ENCODE peak calls at places on chromosomes 7 and 10, in eight cellular contexts. G, R, I, N, O, W, H and J are unnamed samples.

GRCh38 chr7:7639421-7639820 is 1.1 kb upstream of the UMAD1 start:
- DNase-seq in G (no peak), R (no peak), I (no peak), N (no peak), O (no peak), W (no peak), H (no peak), J (no peak)

GRCh38 chr7:130278892-130279690 is 12.4 kb downstream of the CPA2 start:
- DNase-seq in G (no peak), R (no peak), I (no peak), N (no peak), O (no peak), W (no peak), H (no peak), J (peak)

GRCh38 chr7:141495057-141495456 is 56.2 kb upstream of the AGK start:
- DNase-seq in G (no peak), R (no peak), I (no peak), N (no peak), O (no peak), W (no peak), H (no peak), J (no peak)

GRCh38 chr7:100488333-100489095 is 4.8 kb downstream of the NYAP1 start:
- DNase-seq in G (no peak), R (no peak), I (no peak), N (no peak), O (no peak), W (no peak), H (no peak), J (no peak)

GRCh38 chr7:106485031-106485551 is 175.9 kb downstream of the CCDC71L start:
- DNase-seq in G (no peak), R (no peak), I (no peak), N (no peak), O (no peak), W (no peak), H (no peak), J (peak)

GRCh38 chr7:38916396-38916795 is 7.4 kb upstream of the VPS41 start:
- DNase-seq in G (no peak), R (no peak), I (no peak), N (no peak), O (no peak), W (no peak), H (no peak), J (no peak)

GRCh38 chr7:156764766-156765165 is 124.2 kb downstream of the RNF32 start:
- DNase-seq in G (no peak), R (no peak), I (no peak), N (no peak), O (no peak), W (no peak), H (no peak), J (no peak)

GRCh38 chr10:100685331-100685730 is 60.1 kb upstream of the PAX2 start:
- DNase-seq in G (no peak), R (no peak), I (no peak), N (no peak), O (no peak), W (no peak), H (no peak), J (no peak)

GRCh38 chr10:76632158-76633051 is 1005.2 kb downstream of the KCNMA1 start:
- DNase-seq in G (no peak), R (peak), I (no peak), N (no peak), O (no peak), W (no peak), H (no peak), J (no peak)

GRCh38 chr7:129426482-129426881 is 7.8 kb upstream of the STRIP2 start:
- DNase-seq in G (no peak), R (no peak), I (no peak), N (no peak), O (no peak), W (no peak), H (no peak), J (no peak)

GRCh38 chr10:100433253-100434240 is 29.3 kb upstream of the WNT8B start:
- DNase-seq in G (peak), R (peak), I (peak), N (peak), O (peak), W (peak), H (peak), J (peak)

GRCh38 chr10:117249493-117250093 is 8.7 kb downstream of the SLC18A2 start:
- DNase-seq in G (no peak), R (no peak), I (no peak), N (no peak), O (no peak), W (no peak), H (no peak), J (no peak)

GRCh38 chr10:74887614-74888284 is 61.3 kb downstream of the KAT6B start:
- DNase-seq in G (no peak), R (no peak), I (no peak), N (no peak), O (no peak), W (no peak), H (no peak), J (no peak)

GRCh38 chr7:95493247-95493646 is 7.5 kb downstream of the ASB4 start:
- DNase-seq in G (no peak), R (no peak), I (no peak), N (no peak), O (no peak), W (no peak), H (no peak), J (no peak)

GRCh38 chr10:77746313-77746712 is 108.7 kb upstream of the KCNMA1 start:
- DNase-seq in G (no peak), R (no peak), I (no peak), N (no peak), O (no peak), W (no peak), H (no peak), J (no peak)

GRCh38 chr7:158729646-158730382 is 25.2 kb upstream of the NCAPG2 start:
- DNase-seq in G (no peak), R (no peak), I (no peak), N (no peak), O (no peak), W (no peak), H (no peak), J (no peak)

GRCh38 chr10:89697946-89698345 is 3.4 kb upstream of the KIF20B start:
- DNase-seq in G (no peak), R (no peak), I (no peak), N (no peak), O (no peak), W (no peak), H (no peak), J (no peak)

GRCh38 chr7:44894881-44895600 is 9.7 kb upstream of the PURB start:
- DNase-seq in G (no peak), R (no peak), I (no peak), N (no peak), O (no peak), W (no peak), H (no peak), J (no peak)

GRCh38 chr10:132482090-132482489 is 55.5 kb upstream of the INPP5A start:
- DNase-seq in G (no peak), R (no peak), I (no peak), N (peak), O (peak), W (no peak), H (no peak), J (peak)

GRCh38 chr10:97991875-97992274 is 38.5 kb downstream of the CRTAC1 start:
- DNase-seq in G (no peak), R (peak), I (no peak), N (no peak), O (no peak), W (no peak), H (no peak), J (peak)

GRCh38 chr7:107879400-107880035 is 11.5 kb upstream of the DLD start:
- DNase-seq in G (no peak), R (peak), I (no peak), N (no peak), O (no peak), W (no peak), H (peak), J (peak)

GRCh38 chr7:80392229-80393169 is 119.4 kb downstream of the GNAT3 start:
- DNase-seq in G (no peak), R (no peak), I (no peak), N (no peak), O (no peak), W (no peak), H (no peak), J (peak)

GRCh38 chr10:120741415-120741814 is 109.7 kb upstream of the WDR11 start:
- DNase-seq in G (no peak), R (peak), I (no peak), N (no peak), O (no peak), W (no peak), H (no peak), J (no peak)

GRCh38 chr10:46222364-46222935 is 64.3 kb upstream of the ANTXRL start:
- DNase-seq in G (no peak), R (no peak), I (no peak), N (no peak), O (no peak), W (no peak), H (no peak), J (no peak)

GRCh38 chr7:137328389-137329120 is 15.0 kb downstream of the PTN start:
- DNase-seq in G (no peak), R (no peak), I (no peak), N (no peak), O (no peak), W (peak), H (no peak), J (no peak)

GRCh38 chr10:17512341-17513001 is 58.1 kb upstream of the ST8SIA6 start:
- DNase-seq in G (no peak), R (no peak), I (no peak), N (no peak), O (peak), W (peak), H (no peak), J (no peak)

GRCh38 chr10:15453921-15454320 is 82.8 kb upstream of the FAM171A1 start:
- DNase-seq in G (no peak), R (no peak), I (no peak), N (no peak), O (no peak), W (no peak), H (peak), J (no peak)

GRCh38 chr7:36670585-36671431 is 53.5 kb downstream of the AOAH start:
- DNase-seq in G (peak), R (peak), I (peak), N (no peak), O (no peak), W (peak), H (peak), J (peak)

GRCh38 chr10:70996549-70996948 is 108.2 kb upstream of the PCBD1 start:
- DNase-seq in G (no peak), R (no peak), I (no peak), N (no peak), O (no peak), W (no peak), H (no peak), J (no peak)

GRCh38 chr7:41777894-41778596 is 75.2 kb upstream of the INHBA start:
- DNase-seq in G (no peak), R (no peak), I (no peak), N (no peak), O (no peak), W (no peak), H (no peak), J (no peak)

GRCh38 chr7:33129806-33130153 is 416 bp downstream of the BBS9 start:
- DNase-seq in G (no peak), R (no peak), I (no peak), N (no peak), O (no peak), W (no peak), H (no peak), J (no peak)

GRCh38 chr10:101687088-101687487 is 7.9 kb downstream of the FBXW4 start:
- DNase-seq in G (no peak), R (no peak), I (no peak), N (no peak), O (no peak), W (no peak), H (no peak), J (no peak)

GRCh38 chr10:31602541-31603244 is 283.7 kb downstream of the ZEB1 start:
- DNase-seq in G (peak), R (peak), I (no peak), N (peak), O (peak), W (peak), H (peak), J (peak)

GRCh38 chr10:119379466-119380071 is 162.9 kb downstream of the RGS10 start:
- DNase-seq in G (no peak), R (no peak), I (no peak), N (no peak), O (no peak), W (no peak), H (no peak), J (no peak)

GRCh38 chr10:23270531-23270930 is 74.1 kb downstream of the C10orf67 start:
- DNase-seq in G (no peak), R (no peak), I (no peak), N (no peak), O (no peak), W (no peak), H (no peak), J (no peak)

GRCh38 chr7:40199076-40199802 is 64.4 kb downstream of the SUGCT start:
- DNase-seq in G (no peak), R (no peak), I (no peak), N (no peak), O (no peak), W (no peak), H (no peak), J (peak)

GRCh38 chr10:70668454-70668970 is 3.8 kb upstream of the ADAMTS14 start:
- DNase-seq in G (no peak), R (no peak), I (no peak), N (no peak), O (no peak), W (no peak), H (no peak), J (no peak)

GRCh38 chr10:24494777-24495176 is 228.9 kb downstream of the ARHGAP21 start:
- DNase-seq in G (no peak), R (no peak), I (no peak), N (no peak), O (no peak), W (no peak), H (no peak), J (no peak)

GRCh38 chr10:113326160-113327111 is 226.4 kb upstream of the HABP2 start:
- DNase-seq in G (no peak), R (peak), I (no peak), N (peak), O (peak), W (peak), H (peak), J (peak)
- TF ChIP-seq CTCF in G (no peak), R (no peak), I (no peak), N (peak), O (no peak), W (no peak), H (peak), J (no peak)

GRCh38 chr10:103612462-103613365 is 119.2 kb downstream of the NEURL1 start:
- DNase-seq in G (no peak), R (no peak), I (no peak), N (no peak), O (no peak), W (no peak), H (no peak), J (no peak)

GRCh38 chr10:103616705-103617361 is 123.3 kb downstream of the NEURL1 start:
- DNase-seq in G (peak), R (peak), I (no peak), N (peak), O (peak), W (peak), H (no peak), J (peak)

GRCh38 chr10:103613616-103614015 is 120.1 kb downstream of the NEURL1 start:
- DNase-seq in G (no peak), R (no peak), I (no peak), N (no peak), O (no peak), W (no peak), H (no peak), J (no peak)

GRCh38 chr10:103617362-103618026 is 124.0 kb downstream of the NEURL1 start:
- DNase-seq in G (no peak), R (no peak), I (no peak), N (no peak), O (no peak), W (no peak), H (no peak), J (no peak)

DNA sequence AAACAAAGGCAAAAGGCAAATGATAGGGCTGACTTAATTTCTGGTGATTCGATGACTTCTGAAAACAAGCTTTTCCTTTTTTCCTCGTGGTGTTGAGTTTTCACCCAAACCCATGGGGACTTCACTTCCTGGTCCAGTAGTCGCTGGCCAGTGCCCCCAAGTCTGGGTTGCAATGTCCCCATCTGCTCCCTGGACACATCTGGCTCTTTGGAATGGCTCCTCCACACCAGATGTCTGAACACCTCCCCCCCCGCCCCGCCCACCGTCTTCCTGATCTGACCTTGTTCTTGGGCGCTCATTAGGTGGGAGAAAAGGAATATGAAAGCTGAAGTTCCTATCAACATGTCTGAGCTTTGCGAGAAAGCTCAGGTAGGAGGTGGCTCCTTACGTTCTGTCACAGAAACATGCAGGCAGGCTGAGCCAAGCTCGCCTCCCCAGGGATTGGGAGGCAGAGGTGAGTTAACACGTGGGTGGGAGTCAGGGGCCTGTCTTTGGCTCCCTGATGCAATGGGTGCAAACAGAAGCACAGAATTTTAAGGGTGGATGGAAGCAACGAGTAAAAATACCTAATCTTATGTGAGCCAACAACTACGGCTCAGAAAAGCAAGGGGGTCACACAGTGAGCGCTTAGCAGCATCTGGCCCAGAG is 121.1 kb downstream of the NEURL1 start:
- DNase-seq in G (no peak), R (no peak), I (no peak), N (no peak), O (no peak), W (no peak), H (no peak), J (no peak)
- H3K4me3 ChIP-seq in G (no peak), R (no peak), I (no peak), N (no peak), O (no peak), W (no peak), H (no peak), J (no peak)

GRCh38 chr10:112722758-112723157 is 227.3 kb upstream of the TCF7L2 start:
- DNase-seq in G (no peak), R (no peak), I (no peak), N (no peak), O (no peak), W (no peak), H (no peak), J (no peak)

GRCh38 chr10:112723876-112724275 is 226.2 kb upstream of the TCF7L2 start:
- DNase-seq in G (no peak), R (no peak), I (no peak), N (no peak), O (no peak), W (no peak), H (no peak), J (no peak)

GRCh38 chr10:112721080-112721698 is 228.9 kb upstream of the TCF7L2 start:
- DNase-seq in G (no peak), R (no peak), I (no peak), N (no peak), O (no peak), W (no peak), H (no peak), J (peak)

GRCh38 chr10:112728118-112728963 is 221.7 kb upstream of the TCF7L2 start:
- DNase-seq in G (no peak), R (no peak), I (no peak), N (no peak), O (no peak), W (no peak), H (no peak), J (no peak)

DNA sequence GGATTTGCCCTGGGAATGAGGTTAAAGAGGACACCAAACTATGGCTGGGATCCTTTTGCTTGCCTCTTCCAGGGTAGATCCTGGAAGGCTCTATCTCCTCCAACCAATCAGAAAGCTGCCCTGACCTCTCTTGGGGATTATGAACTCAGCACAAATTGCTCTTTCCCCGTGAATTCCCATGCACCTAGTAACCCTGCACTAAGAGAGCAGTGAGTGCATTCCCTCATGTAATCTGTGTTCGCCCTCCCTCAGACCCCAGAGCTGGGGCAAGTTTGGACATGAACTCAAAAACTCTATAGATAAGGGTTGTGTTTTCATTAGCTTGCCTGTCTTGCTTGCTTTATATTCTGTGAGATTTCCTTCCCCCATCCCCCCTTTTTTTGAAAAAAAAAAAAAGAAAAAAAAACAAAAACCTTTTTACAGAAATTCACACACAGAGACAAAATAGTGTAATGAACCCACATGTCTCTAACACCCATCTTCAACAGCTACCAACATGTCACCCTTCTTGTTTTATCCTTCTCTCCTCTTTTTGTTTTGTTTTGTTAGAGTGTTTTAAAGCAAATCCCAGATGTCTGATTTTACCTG is 225.5 kb upstream of the TCF7L2 start:
- DNase-seq in G (no peak), R (no peak), I (no peak), N (no peak), O (no peak), W (no peak), H (no peak), J (peak)
- TF ChIP-seq CTCF in G (no peak), R (no peak), I (no peak), N (no peak), O (no peak), W (no peak), H (no peak), J (no peak)

DNA sequence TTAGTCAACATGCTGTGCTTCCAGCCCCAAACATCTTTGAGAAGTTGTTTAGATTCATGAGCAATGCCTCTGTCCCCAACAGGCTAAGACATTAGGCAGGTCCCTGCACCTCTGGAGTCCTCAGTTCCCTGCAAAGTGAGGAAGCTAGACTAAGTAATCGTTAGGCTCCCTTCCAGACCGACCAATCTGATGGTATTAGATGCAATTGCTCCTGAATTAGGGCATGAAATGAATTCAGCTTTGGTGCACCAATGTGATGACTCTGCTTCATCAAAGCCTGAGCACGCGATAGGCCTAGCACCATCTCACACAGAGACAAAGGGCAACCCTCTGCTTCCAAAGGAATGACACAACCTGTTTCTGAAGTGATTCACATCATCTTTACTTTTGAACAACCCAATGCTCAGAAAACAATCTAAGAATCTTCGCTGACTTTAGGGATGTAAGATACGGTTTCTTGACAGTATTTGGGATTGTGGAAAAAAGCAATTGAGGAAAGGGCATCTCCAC is 723 bp upstream of the TES start:
- DNase-seq in G (no peak), R (no peak), I (no peak), N (no peak), O (peak), W (no peak), H (no peak), J (no peak)
- H3K4me3 ChIP-seq in G (no peak), R (no peak), I (no peak), N (no peak), O (no peak), W (peak), H (no peak), J (peak)